ENCODE peak calls at places on chromosomes 16 and 17, in six cellular contexts. P is CD4-positive, alpha-beta T cell; R is thoracic aorta; N is A549; B is Karpas-422; I is PC-3. V is an unnamed sample. For H3K9me3, the result is how much of the 10 kb centered on the place peaks cover.

GRCh38 chr16:26019406-26019805 is 327.6 kb downstream of the HS3ST4 start:
- DNase-seq in P (no peak), R (no peak), N (no peak), B (no peak), I (no peak), V (no peak)

GRCh38 chr17:9645858-9646555 is 690 bp downstream of the USP43 start:
- DNase-seq in P (no peak), R (no peak), N (peak), B (no peak), I (peak), V (no peak)

GRCh38 chr16:364595-365491 is 5.5 kb downstream of the MRPL28 start:
- DNase-seq in P (no peak), R (no peak), N (no peak), B (no peak), I (no peak), V (no peak)

GRCh38 chr17:6045621-6046357 is 24.4 kb upstream of the WSCD1 start:
- DNase-seq in P (no peak), R (no peak), N (no peak), B (peak), I (no peak), V (no peak)

GRCh38 chr16:51497541-51498211 is 346.6 kb upstream of the SALL1 start:
- DNase-seq in P (no peak), R (no peak), N (no peak), B (no peak), I (no peak), V (no peak)

GRCh38 chr16:85557976-85558589 is 55.0 kb upstream of the GSE1 start:
- DNase-seq in P (no peak), R (no peak), N (no peak), B (no peak), I (peak), V (no peak)

GRCh38 chr16:2273484-2273883 is 5.6 kb upstream of the RNPS1 start:
- DNase-seq in P (no peak), R (no peak), N (no peak), B (no peak), I (no peak), V (no peak)

GRCh38 chr17:58337126-58337599 is 8.6 kb upstream of the TSPOAP1 start:
- DNase-seq in P (peak), R (no peak), N (no peak), B (peak), I (no peak), V (no peak)

GRCh38 chr17:14359251-14359939 is 58.5 kb downstream of the HS3ST3B1 start:
- DNase-seq in P (no peak), R (no peak), N (no peak), B (peak), I (no peak), V (no peak)

GRCh38 chr17:42673885-42674754 is 2.7 kb downstream of the PLEKHH3 start:
- DNase-seq in P (no peak), R (no peak), N (peak), B (peak), I (no peak), V (no peak)

GRCh38 chr17:68621065-68621464 is 19.9 kb upstream of the FAM20A start:
- DNase-seq in P (no peak), R (no peak), N (no peak), B (no peak), I (peak), V (no peak)

GRCh38 chr16:82192665-82193064 is 22.6 kb upstream of the MPHOSPH6 start:
- DNase-seq in P (no peak), R (no peak), N (no peak), B (no peak), I (peak), V (no peak)

GRCh38 chr17:31654936-31655335 is 204.1 kb downstream of the COPRS start:
- DNase-seq in P (no peak), R (no peak), N (no peak), B (no peak), I (peak), V (no peak)

GRCh38 chr16:17070882-17071592 is 399.7 kb downstream of the XYLT1 start:
- DNase-seq in P (peak), R (no peak), N (peak), B (peak), I (no peak), V (peak)

GRCh38 chr17:74766413-74766812 is 9.7 kb downstream of the NAT9 start:
- DNase-seq in P (no peak), R (no peak), N (no peak), B (no peak), I (no peak), V (no peak)

GRCh38 chr17:42509409-42509808 is 26.6 kb upstream of the NAGLU start:
- DNase-seq in P (no peak), R (no peak), N (no peak), B (no peak), I (no peak), V (no peak)

GRCh38 chr17:65022137-65022536 is 34.4 kb downstream of the GNA13 start:
- DNase-seq in P (no peak), R (no peak), N (no peak), B (no peak), I (no peak), V (no peak)

GRCh38 chr17:82492647-82493516 is 26.6 kb upstream of the FOXK2 start:
- DNase-seq in P (no peak), R (no peak), N (no peak), B (no peak), I (peak), V (no peak)

GRCh38 chr16:55257971-55258613 is 65.9 kb upstream of the IRX6 start:
- DNase-seq in P (peak), R (no peak), N (peak), B (peak), I (peak), V (peak)

GRCh38 chr16:19980866-19981265 is 92.8 kb downstream of the GPR139 start:
- DNase-seq in P (no peak), R (no peak), N (peak), B (no peak), I (peak), V (no peak)

GRCh38 chr17:59616253-59616920 is 3.3 kb upstream of the CLTC start:
- DNase-seq in P (no peak), R (no peak), N (no peak), B (no peak), I (no peak), V (no peak)

GRCh38 chr17:58337600-58338453 is 9.2 kb upstream of the TSPOAP1 start:
- DNase-seq in P (peak), R (no peak), N (no peak), B (peak), I (no peak), V (peak)

GRCh38 chr17:78172284-78173024 is 4.1 kb downstream of the SYNGR2 start:
- DNase-seq in P (no peak), R (no peak), N (peak), B (peak), I (no peak), V (no peak)

GRCh38 chr16:1908081-1908633 is 10.1 kb downstream of the HS3ST6 start:
- DNase-seq in P (no peak), R (no peak), N (no peak), B (no peak), I (no peak), V (no peak)

GRCh38 chr17:75754378-75755204 is 10.4 kb downstream of the GALK1 start:
- DNase-seq in P (no peak), R (no peak), N (no peak), B (no peak), I (no peak), V (no peak)

GRCh38 chr17:82593590-82594087 is 54.6 kb downstream of the WDR45B start:
- DNase-seq in P (no peak), R (no peak), N (no peak), B (no peak), I (no peak), V (no peak)

GRCh38 chr16:53043986-53044571 is 8.6 kb downstream of the CHD9NB start:
- DNase-seq in P (no peak), R (no peak), N (peak), B (peak), I (no peak), V (no peak)

GRCh38 chr17:67635688-67636087 is 82.0 kb upstream of the NOL11 start:
- DNase-seq in P (no peak), R (no peak), N (no peak), B (no peak), I (no peak), V (no peak)

GRCh38 chr16:64356267-64356666 is 765.6 kb downstream of the CDH11 start:
- DNase-seq in P (no peak), R (no peak), N (peak), B (no peak), I (peak), V (no peak)

GRCh38 chr16:1701216-1701878 is 4.6 kb upstream of the MAPK8IP3 start:
- DNase-seq in P (no peak), R (no peak), N (no peak), B (no peak), I (no peak), V (no peak)

GRCh38 chr17:48610282-48611211 is at the start of gene HOXB7:
- DNase-seq in P (no peak), R (no peak), N (peak), B (peak), I (no peak), V (peak)

GRCh38 chr16:84375773-84376172 is 7.4 kb downstream of the ATP2C2 start:
- DNase-seq in P (no peak), R (no peak), N (no peak), B (no peak), I (no peak), V (no peak)

GRCh38 chr16:67187175-67187900 is 2.6 kb downstream of the EXOC3L1 start:
- DNase-seq in P (no peak), R (no peak), N (no peak), B (no peak), I (no peak), V (no peak)

GRCh38 chr17:82921426-82921825 is 81.6 kb upstream of the ZNF750 start:
- DNase-seq in P (no peak), R (no peak), N (no peak), B (no peak), I (no peak), V (no peak)

GRCh38 chr16:50683689-50684374 is 2.7 kb upstream of the SNX20 start:
- DNase-seq in P (no peak), R (no peak), N (no peak), B (no peak), I (no peak), V (no peak)

GRCh38 chr17:56440391-56440790 is 153.1 kb upstream of the NOG start:
- DNase-seq in P (no peak), R (no peak), N (peak), B (no peak), I (no peak), V (no peak)

GRCh38 chr17:50483266-50483665 is 4.6 kb downstream of the RSAD1 start:
- DNase-seq in P (no peak), R (no peak), N (no peak), B (no peak), I (no peak), V (no peak)

GRCh38 chr17:60095381-60095780 is 16.7 kb upstream of the HEATR6 start:
- DNase-seq in P (no peak), R (no peak), N (no peak), B (no peak), I (no peak), V (no peak)

GRCh38 chr16:35733278-35733965 is 2274.0 kb downstream of the TP53TG3F start:
- DNase-seq in P (no peak), R (no peak), N (no peak), B (no peak), I (no peak), V (no peak)

GRCh38 chr16:35735403-35736251 is 2276.2 kb downstream of the TP53TG3F start:
- DNase-seq in P (no peak), R (no peak), N (no peak), B (no peak), I (no peak), V (no peak)

GRCh38 chr16:35737076-35737475 is 2277.7 kb downstream of the TP53TG3F start:
- DNase-seq in P (no peak), R (no peak), N (no peak), B (no peak), I (no peak), V (no peak)

GRCh38 chr16:35733971-35734702 is 2274.7 kb downstream of the TP53TG3F start:
- DNase-seq in P (no peak), R (no peak), N (no peak), B (no peak), I (no peak), V (no peak)

DNA sequence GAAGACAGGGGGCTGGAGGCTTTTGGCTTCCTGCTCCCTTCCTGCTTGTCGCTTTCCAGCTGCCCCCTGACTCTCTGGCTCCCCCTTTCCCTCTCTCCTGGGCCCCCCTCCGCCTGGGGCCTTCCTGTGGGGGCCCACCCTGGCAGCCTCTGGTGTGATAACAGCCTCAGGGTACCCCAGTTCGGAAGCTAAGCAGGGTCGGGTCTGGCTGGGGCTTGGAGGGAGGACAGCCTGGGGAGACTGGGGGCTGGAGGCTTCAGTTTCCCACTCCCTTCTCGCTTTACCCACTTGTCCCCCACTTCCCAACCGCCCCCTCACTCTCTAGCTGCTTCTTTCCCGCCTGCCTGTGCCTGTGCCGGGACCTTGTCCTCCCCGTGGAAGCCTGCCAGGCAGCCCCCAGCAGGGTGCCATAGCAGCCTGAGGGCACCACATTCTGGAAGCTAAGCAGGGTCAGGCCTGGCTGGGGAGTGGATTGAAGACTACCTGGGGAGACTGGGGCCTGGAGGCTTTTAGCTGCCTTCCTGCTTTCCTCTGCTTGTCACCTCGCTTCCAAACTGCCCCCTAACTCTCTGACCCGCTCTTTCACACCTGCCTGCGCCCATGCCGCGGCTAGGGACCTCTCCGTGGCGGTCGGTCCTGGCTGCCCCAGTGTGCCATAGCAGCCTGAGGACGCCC is 2275.5 kb downstream of the TP53TG3F start:
- DNase-seq in P (no peak), R (no peak), N (no peak), B (no peak), I (no peak), V (no peak)
- H3K9me3 ChIP-seq in P (under half), R (under half), N (under half), B (under half), I (under half), V (under half)

GRCh38 chr17:73585583-73585982 is 58.7 kb downstream of the SDK2 start:
- DNase-seq in P (no peak), R (no peak), N (peak), B (no peak), I (no peak), V (no peak)
- H3K9me3 ChIP-seq in P (under half), R (under half), N (under half), B (under half), I (under half), V (under half)

GRCh38 chr16:31920373-31920772 is 46.8 kb downstream of the ZNF267 start:
- DNase-seq in P (no peak), R (no peak), N (no peak), B (peak), I (no peak), V (no peak)
- H3K9me3 ChIP-seq in P (half or more), R (half or more), N (half or more), B (half or more), I (under half), V (half or more)

DNA sequence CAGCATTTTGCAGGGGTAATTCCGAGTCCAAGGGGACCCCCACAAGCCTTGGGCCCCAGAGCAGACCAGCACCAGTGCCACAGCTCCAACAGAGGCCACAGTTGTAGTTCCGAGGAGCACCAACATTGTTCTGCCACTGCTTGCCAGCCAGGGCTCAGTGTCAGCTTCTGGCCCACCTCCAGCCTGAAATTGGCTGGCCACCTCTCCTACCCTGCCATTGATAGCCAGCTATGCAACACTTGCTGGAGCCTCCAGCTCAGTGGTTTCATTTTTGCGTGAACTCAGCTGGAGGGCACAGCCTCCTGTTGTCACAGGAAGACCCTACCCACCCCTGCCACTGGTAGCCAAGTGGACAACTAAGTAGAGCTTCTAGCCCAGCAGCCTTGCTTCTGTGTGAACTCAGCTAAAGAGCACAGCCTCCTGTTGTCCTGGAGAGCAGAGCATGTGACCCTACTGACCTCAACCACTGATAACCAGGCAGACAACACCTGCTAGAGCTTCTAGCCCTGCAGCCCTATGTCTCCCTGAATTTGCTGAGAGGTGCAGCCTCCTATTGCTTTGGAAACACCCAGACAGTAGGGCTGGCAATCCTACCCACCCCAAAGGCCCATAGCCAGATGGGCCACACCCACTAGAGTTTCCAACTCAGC is 24.9 kb downstream of the HYDIN start:
- DNase-seq in P (no peak), R (no peak), N (no peak), B (no peak), I (no peak), V (no peak)
- H3K9me3 ChIP-seq in P (under half), R (under half), N (under half), B (under half), I (under half), V (under half)

GRCh38 chr16:35176449-35176848 is 1717.0 kb downstream of the TP53TG3F start:
- DNase-seq in P (no peak), R (no peak), N (no peak), B (no peak), I (no peak), V (no peak)
- H3K9me3 ChIP-seq in P (under half), R (under half), N (under half), B (under half), I (under half), V (under half)

GRCh38 chr17:69882281-69882680 is 192.7 kb upstream of the KCNJ16 start:
- DNase-seq in P (no peak), R (no peak), N (no peak), B (no peak), I (no peak), V (no peak)
- H3K9me3 ChIP-seq in P (under half), R (under half), N (under half), B (under half), I (under half), V (under half)

GRCh38 chr16:3317315-3317999 is 12.2 kb downstream of the ZNF75A start:
- DNase-seq in P (no peak), R (no peak), N (peak), B (no peak), I (no peak), V (no peak)

GRCh38 chr16:3306078-3306477 is 781 bp downstream of the ZNF75A start:
- DNase-seq in P (no peak), R (no peak), N (no peak), B (no peak), I (no peak), V (no peak)

DNA sequence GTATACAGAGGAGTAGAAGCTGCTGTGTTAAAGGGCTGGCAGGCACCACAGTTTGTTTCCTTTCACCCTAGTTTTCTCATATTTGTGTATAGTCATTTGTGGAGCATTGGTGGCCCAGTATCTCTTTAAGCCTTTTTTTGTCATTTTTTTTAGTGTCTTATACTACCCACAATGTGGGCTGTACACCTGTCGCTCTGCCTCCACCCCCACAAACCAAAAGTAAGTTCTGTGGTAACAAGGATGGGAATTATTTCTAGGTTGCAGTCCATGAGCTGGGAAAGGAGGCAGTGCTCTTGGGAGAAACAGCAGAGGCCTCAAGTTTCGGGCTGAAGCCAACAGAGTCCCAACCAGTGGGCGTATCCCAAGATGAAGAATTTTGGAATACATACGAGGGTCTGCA is 6.2 kb downstream of the ZNF75A start:
- DNase-seq in P (no peak), R (no peak), N (no peak), B (no peak), I (no peak), V (no peak)
- H3K9me3 ChIP-seq in P (half or more), R (half or more), N (half or more), B (under half), I (under half), V (under half)

DNA sequence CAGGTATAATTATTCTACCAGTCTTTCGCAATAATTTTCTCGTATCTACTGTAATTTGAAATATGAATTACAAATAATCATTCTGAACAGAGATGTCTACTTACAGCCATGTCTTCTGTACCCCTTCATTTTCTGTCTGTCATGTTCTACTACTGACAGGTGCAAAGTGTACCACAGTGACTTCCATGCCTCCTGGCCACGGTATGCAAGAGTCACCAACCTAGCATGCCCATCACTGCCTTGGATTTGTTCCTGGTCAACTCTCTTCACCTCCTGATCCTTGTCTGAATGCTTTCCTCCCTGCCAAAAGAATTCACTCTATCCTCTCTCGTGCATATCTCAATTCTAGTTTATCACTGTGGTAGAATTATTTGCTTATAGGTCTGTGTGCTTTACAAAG is 755.4 kb downstream of the KCNJ2 start:
- DNase-seq in P (no peak), R (no peak), N (no peak), B (no peak), I (no peak), V (no peak)
- H3K9me3 ChIP-seq in P (under half), R (under half), N (under half), B (under half), I (under half), V (under half)

V was measured in T-helper 17 cell.